ENCODE peak calls at places on chromosomes 11 and 22, in ten cellular contexts. V, Q, D, U, B, P, I, E, C and X are unnamed samples.

GRCh38 chr22:30694638-30695350 is at the start of gene OSBP2:
- DNase-seq in I (peak), C (peak), Q (no peak), E (peak), B (peak), D (no peak), U (peak), P (peak), V (no peak), X (no peak)

GRCh38 chr11:128324531-128325141 is 262.7 kb downstream of the ETS1 start:
- DNase-seq in C (no peak), P (peak), U (no peak), E (no peak), I (no peak), V (no peak), B (no peak), Q (no peak), D (peak), X (no peak)

GRCh38 chr11:33701831-33702230 is 1.2 kb upstream of the C11orf91 start:
- DNase-seq in E (peak), I (no peak), Q (peak), B (no peak), P (no peak), C (peak), V (peak), D (no peak), U (no peak), X (no peak)

GRCh38 chr11:22244986-22245592 is 52.2 kb downstream of the ANO5 start:
- DNase-seq in B (no peak), I (peak), P (no peak), C (peak), U (peak), D (no peak), Q (peak), V (peak), E (peak), X (no peak)

GRCh38 chr22:31056986-31057599 is 24.0 kb upstream of the SMTN start:
- DNase-seq in D (no peak), V (no peak), C (no peak), P (no peak), E (no peak), U (no peak), Q (peak), I (no peak), B (no peak), X (no peak)

GRCh38 chr11:14411818-14412217 is 52.8 kb upstream of the RRAS2 start:
- DNase-seq in P (no peak), U (no peak), B (no peak), E (peak), D (no peak), C (no peak), I (no peak), Q (peak), V (peak), X (no peak)

GRCh38 chr11:17852246-17852645 is 117.7 kb downstream of the KCNC1 start:
- DNase-seq in U (no peak), D (no peak), E (no peak), I (no peak), B (no peak), Q (no peak), P (no peak), C (no peak), V (no peak), X (no peak)

GRCh38 chr11:94735907-94736306 is 32.2 kb upstream of the AMOTL1 start:
- DNase-seq in V (no peak), Q (no peak), E (no peak), I (no peak), P (no peak), U (no peak), D (no peak), C (peak), B (no peak), X (no peak)

GRCh38 chr11:11491589-11491988 is 130.2 kb downstream of the GALNT18 start:
- DNase-seq in B (peak), C (no peak), E (no peak), D (no peak), Q (no peak), V (no peak), U (no peak), I (no peak), P (no peak), X (no peak)

GRCh38 chr11:16782226-16782919 is 43.9 kb downstream of the C11orf58 start:
- DNase-seq in I (no peak), Q (no peak), P (no peak), E (no peak), C (no peak), V (no peak), B (peak), D (no peak), U (no peak), X (no peak)

GRCh38 chr11:75103380-75104026 is 6.8 kb upstream of the OR2AT4 start:
- DNase-seq in B (no peak), U (no peak), I (no peak), V (no peak), P (no peak), Q (peak), E (peak), C (no peak), D (no peak), X (peak)